ENCODE peak calls at places on chromosomes 2 and 18, in seven cellular contexts. Q, N, R, S, A, D and Z are unnamed samples.

GRCh38 chr18:36733150-36733549 is 95.7 kb downstream of the TPGS2 start:
- DNase-seq in R (no peak), Q (no peak), A (no peak), D (no peak), S (no peak), N (no peak), Z (no peak)

GRCh38 chr2:64437883-64438282 is 16.1 kb upstream of the LGALSL start:
- DNase-seq in A (no peak), D (no peak), Q (no peak), S (no peak), N (no peak), R (no peak), Z (no peak)

GRCh38 chr18:79856119-79857080 is 58.7 kb downstream of the KCNG2 start:
- DNase-seq in Q (peak), S (no peak), N (no peak), R (no peak), D (peak), A (peak), Z (no peak)

GRCh38 chr2:45269149-45269793 is 260.0 kb upstream of the SIX2 start:
- DNase-seq in N (no peak), S (no peak), R (peak), Q (no peak), D (peak), A (peak), Z (no peak)

GRCh38 chr2:177265834-177266817 is 1.6 kb upstream of the NFE2L2 start:
- DNase-seq in A (peak), D (peak), S (no peak), N (peak), Q (no peak), R (no peak), Z (no peak)

GRCh38 chr2:4628931-4629565 is 925.7 kb downstream of the DCDC2C start:
- DNase-seq in A (no peak), Q (no peak), D (no peak), N (no peak), S (no peak), R (no peak), Z (no peak)

GRCh38 chr2:31413876-31414550 is 529 bp downstream of the XDH start:
- DNase-seq in D (no peak), Q (no peak), A (no peak), S (no peak), N (no peak), R (no peak), Z (no peak)

GRCh38 chr2:197889041-197889440 is 84.6 kb downstream of the PLCL1 start:
- DNase-seq in D (peak), N (peak), R (no peak), S (no peak), A (peak), Q (peak), Z (peak)

GRCh38 chr2:25324905-25325592 is 16.7 kb downstream of the DNMT3A start:
- DNase-seq in N (no peak), D (peak), A (no peak), Q (peak), S (peak), R (peak), Z (peak)

GRCh38 chr18:9196568-9196967 is 60.0 kb downstream of the ANKRD12 start:
- DNase-seq in A (no peak), S (no peak), D (no peak), N (no peak), R (no peak), Q (no peak), Z (no peak)

GRCh38 chr2:171959998-171960397 is 37.7 kb downstream of the HAT1 start:
- DNase-seq in N (no peak), R (no peak), A (no peak), Q (no peak), D (no peak), S (no peak), Z (no peak)

GRCh38 chr2:10659898-10660568 is 29.7 kb downstream of the NOL10 start:
- DNase-seq in D (peak), N (peak), Q (peak), R (no peak), S (no peak), A (peak), Z (peak)
- TF ChIP-seq CTCF in D (peak), N (peak), Q (peak), R (peak), S (peak), A (peak), Z (peak)

DNA sequence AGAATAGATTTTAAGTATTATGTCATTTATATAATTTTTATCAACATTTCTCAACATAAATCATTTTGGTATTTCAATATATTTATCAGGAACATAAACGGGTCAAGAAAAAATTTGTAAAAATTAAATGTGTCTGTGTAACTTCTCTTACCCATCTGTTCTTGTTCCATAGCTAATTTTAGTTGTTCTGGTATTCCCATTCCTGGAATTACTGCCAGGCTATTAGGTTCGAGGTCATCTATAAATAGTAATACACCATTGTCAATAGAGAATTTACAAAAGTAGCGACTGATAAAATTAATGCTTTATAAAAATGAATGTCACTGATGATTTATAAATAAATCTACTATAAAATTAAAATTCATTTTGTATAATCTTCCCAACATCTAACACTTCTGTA is 21.5 kb downstream of the SFT2D3 start:
- DNase-seq in D (no peak), R (no peak), N (no peak), S (no peak), Q (no peak), A (no peak), Z (no peak)
- H3K4me3 ChIP-seq in D (no peak), R (no peak), N (no peak), S (no peak), Q (no peak), A (no peak), Z (no peak)

DNA sequence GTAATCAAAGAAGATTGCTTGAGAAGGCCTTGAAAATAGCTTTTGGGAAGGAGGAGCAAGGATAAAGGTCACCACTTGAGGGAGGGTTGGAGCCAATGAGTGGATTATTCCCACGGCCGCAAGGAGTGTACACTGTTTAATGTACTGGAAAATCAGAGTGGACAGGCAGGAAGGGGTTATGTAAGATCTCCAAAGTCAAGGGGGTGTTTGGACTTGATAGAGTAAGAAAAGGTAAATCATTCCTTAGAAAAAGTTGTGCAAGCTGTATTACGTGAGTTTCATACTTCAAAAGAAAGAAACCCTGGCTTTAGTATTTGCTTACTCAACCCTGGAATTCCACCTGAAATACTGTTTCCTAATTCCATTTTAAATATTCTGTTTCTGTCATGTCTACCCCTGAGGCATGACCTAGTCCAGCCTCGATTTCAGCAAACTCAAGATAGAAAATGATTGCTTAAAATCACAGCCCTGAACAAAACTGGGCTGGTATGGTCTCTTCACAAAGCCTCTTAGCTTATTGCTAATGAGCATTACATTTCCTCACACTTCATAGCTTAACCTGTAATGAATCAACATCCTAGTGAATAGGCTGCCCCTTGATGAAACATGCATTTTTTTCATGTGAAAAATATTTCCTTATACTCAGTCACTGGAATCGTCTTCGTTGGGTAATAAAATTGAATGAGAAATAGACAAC is 1.1 kb downstream of the MREG start:
- DNase-seq in N (peak), A (no peak), S (no peak), R (no peak), D (no peak), Q (no peak), Z (no peak)
- TF ChIP-seq CTCF in N (no peak), A (peak), S (no peak), R (no peak), D (no peak), Q (peak), Z (no peak)

GRCh38 chr2:165990846-165991245 is 37.3 kb upstream of the TTC21B start:
- DNase-seq in N (no peak), A (no peak), Q (no peak), R (no peak), D (no peak), S (no peak), Z (no peak)

GRCh38 chr2:165985120-165985519 is 31.5 kb upstream of the TTC21B start:
- DNase-seq in D (no peak), R (no peak), N (no peak), A (no peak), S (no peak), Q (no peak), Z (no peak)
- H3K4me3 ChIP-seq in D (no peak), R (no peak), N (no peak), A (no peak), S (no peak), Q (no peak), Z (no peak)

GRCh38 chr2:212595036-212595654 is 56.5 kb upstream of the ERBB4 start:
- DNase-seq in Q (peak), S (no peak), A (peak), N (peak), D (peak), R (no peak), Z (peak)
- TF ChIP-seq CTCF in Q (peak), S (no peak), A (peak), N (peak), D (peak), R (no peak), Z (peak)